ENCODE peak calls at places on chromosomes 6 and 20, in nine cellular contexts. One of them, this sample, is unnamed.

GRCh38 chr6:147390909-147391536 is 117.5 kb upstream of the SAMD5 start:
- DNase-seq in CD4-positive, CD25-positive, alpha-beta regulatory T cell: no peak
- DNase-seq in NCI-H2081: no peak
- DNase-seq in stimulated activated CD8-positive, alpha-beta memory T cell treated with anti-CD3 and anti-CD28 coated beads, Interleukin-12 subunit alpha, Interleukin-12 subunit beta, amount 100 ng/mL, for 4 hours: no peak
- DNase-seq in lower lobe of right lung: no peak
- DNase-seq in fibroblast of mammary gland: peak; percentile 28
- DNase-seq in ACHN: peak; percentile 24
- DNase-seq in NCI-H345: no peak
- DNase-seq in SJCRH30: peak; percentile 28
- DNase-seq in this sample: no peak

GRCh38 chr20:45860573-45861011 is 3.2 kb downstream of the ZSWIM3 start:
- DNase-seq in NCI-H345: peak; percentile 26
- DNase-seq in NCI-H2081: no peak
- DNase-seq in ACHN: no peak
- DNase-seq in CD4-positive, CD25-positive, alpha-beta regulatory T cell: no peak
- DNase-seq in stimulated activated CD8-positive, alpha-beta memory T cell treated with anti-CD3 and anti-CD28 coated beads, Interleukin-12 subunit alpha, Interleukin-12 subunit beta, amount 100 ng/mL, for 4 hours: no peak
- DNase-seq in fibroblast of mammary gland: peak; percentile 28
- DNase-seq in SJCRH30: no peak
- DNase-seq in lower lobe of right lung: no peak
- DNase-seq in this sample: no peak

GRCh38 chr6:166542580-166542912 is 43.9 kb downstream of the RAMACL start:
- DNase-seq in fibroblast of mammary gland: no peak
- DNase-seq in CD4-positive, CD25-positive, alpha-beta regulatory T cell: no peak
- DNase-seq in SJCRH30: no peak
- DNase-seq in ACHN: no peak
- DNase-seq in stimulated activated CD8-positive, alpha-beta memory T cell treated with anti-CD3 and anti-CD28 coated beads, Interleukin-12 subunit alpha, Interleukin-12 subunit beta, amount 100 ng/mL, for 4 hours: no peak
- DNase-seq in NCI-H2081: no peak
- DNase-seq in NCI-H345: no peak
- DNase-seq in lower lobe of right lung: no peak
- DNase-seq in this sample: no peak

GRCh38 chr20:13441388-13441787 is 197.3 kb downstream of the TASP1 start:
- DNase-seq in lower lobe of right lung: no peak
- DNase-seq in stimulated activated CD8-positive, alpha-beta memory T cell treated with anti-CD3 and anti-CD28 coated beads, Interleukin-12 subunit alpha, Interleukin-12 subunit beta, amount 100 ng/mL, for 4 hours: no peak
- DNase-seq in SJCRH30: no peak
- DNase-seq in ACHN: no peak
- DNase-seq in fibroblast of mammary gland: no peak
- DNase-seq in NCI-H345: no peak
- DNase-seq in CD4-positive, CD25-positive, alpha-beta regulatory T cell: no peak
- DNase-seq in NCI-H2081: no peak
- DNase-seq in this sample: no peak

GRCh38 chr20:23634044-23634801 is 3.5 kb downstream of the CST3 start:
- DNase-seq in CD4-positive, CD25-positive, alpha-beta regulatory T cell: no peak
- DNase-seq in NCI-H345: no peak
- DNase-seq in ACHN: no peak
- DNase-seq in stimulated activated CD8-positive, alpha-beta memory T cell treated with anti-CD3 and anti-CD28 coated beads, Interleukin-12 subunit alpha, Interleukin-12 subunit beta, amount 100 ng/mL, for 4 hours: no peak
- DNase-seq in fibroblast of mammary gland: no peak
- DNase-seq in NCI-H2081: no peak
- DNase-seq in lower lobe of right lung: no peak
- DNase-seq in SJCRH30: peak; percentile 32
- DNase-seq in this sample: no peak

GRCh38 chr6:105993341-105993740 is 92.8 kb upstream of the PRDM1 start:
- DNase-seq in ACHN: no peak
- DNase-seq in lower lobe of right lung: no peak
- DNase-seq in SJCRH30: no peak
- DNase-seq in NCI-H345: no peak
- DNase-seq in NCI-H2081: no peak
- DNase-seq in CD4-positive, CD25-positive, alpha-beta regulatory T cell: no peak
- DNase-seq in stimulated activated CD8-positive, alpha-beta memory T cell treated with anti-CD3 and anti-CD28 coated beads, Interleukin-12 subunit alpha, Interleukin-12 subunit beta, amount 100 ng/mL, for 4 hours: no peak
- DNase-seq in fibroblast of mammary gland: no peak
- DNase-seq in this sample: no peak

GRCh38 chr6:165183071-165183470 is 126.3 kb downstream of the C6orf118 start:
- DNase-seq in fibroblast of mammary gland: peak; percentile 18
- DNase-seq in CD4-positive, CD25-positive, alpha-beta regulatory T cell: no peak
- DNase-seq in NCI-H345: no peak
- DNase-seq in ACHN: no peak
- DNase-seq in lower lobe of right lung: no peak
- DNase-seq in SJCRH30: no peak
- DNase-seq in stimulated activated CD8-positive, alpha-beta memory T cell treated with anti-CD3 and anti-CD28 coated beads, Interleukin-12 subunit alpha, Interleukin-12 subunit beta, amount 100 ng/mL, for 4 hours: no peak
- DNase-seq in NCI-H2081: no peak
- DNase-seq in this sample: no peak

GRCh38 chr20:63212792-63213191 is 3.1 kb downstream of the YTHDF1 start:
- DNase-seq in lower lobe of right lung: no peak
- DNase-seq in SJCRH30: no peak
- DNase-seq in fibroblast of mammary gland: no peak
- DNase-seq in ACHN: no peak
- DNase-seq in NCI-H2081: no peak
- DNase-seq in stimulated activated CD8-positive, alpha-beta memory T cell treated with anti-CD3 and anti-CD28 coated beads, Interleukin-12 subunit alpha, Interleukin-12 subunit beta, amount 100 ng/mL, for 4 hours: no peak
- DNase-seq in CD4-positive, CD25-positive, alpha-beta regulatory T cell: no peak
- DNase-seq in NCI-H345: no peak
- DNase-seq in this sample: no peak

GRCh38 chr6:87093199-87093598 is 1.7 kb downstream of the CGA start:
- DNase-seq in ACHN: no peak
- DNase-seq in CD4-positive, CD25-positive, alpha-beta regulatory T cell: no peak
- DNase-seq in fibroblast of mammary gland: no peak
- DNase-seq in SJCRH30: no peak
- DNase-seq in lower lobe of right lung: no peak
- DNase-seq in stimulated activated CD8-positive, alpha-beta memory T cell treated with anti-CD3 and anti-CD28 coated beads, Interleukin-12 subunit alpha, Interleukin-12 subunit beta, amount 100 ng/mL, for 4 hours: no peak
- DNase-seq in NCI-H2081: no peak
- DNase-seq in NCI-H345: no peak
- DNase-seq in this sample: no peak

GRCh38 chr6:34021839-34022190 is 124.1 kb downstream of the GRM4 start:
- DNase-seq in ACHN: no peak
- DNase-seq in NCI-H2081: no peak
- DNase-seq in SJCRH30: no peak
- DNase-seq in lower lobe of right lung: peak; percentile 57
- DNase-seq in fibroblast of mammary gland: no peak
- DNase-seq in CD4-positive, CD25-positive, alpha-beta regulatory T cell: no peak
- DNase-seq in NCI-H345: no peak
- DNase-seq in stimulated activated CD8-positive, alpha-beta memory T cell treated with anti-CD3 and anti-CD28 coated beads, Interleukin-12 subunit alpha, Interleukin-12 subunit beta, amount 100 ng/mL, for 4 hours: no peak
- DNase-seq in this sample: no peak

GRCh38 chr20:61643631-61644386 is 391.7 kb downstream of the CDH4 start:
- DNase-seq in CD4-positive, CD25-positive, alpha-beta regulatory T cell: no peak
- DNase-seq in NCI-H2081: no peak
- DNase-seq in ACHN: no peak
- DNase-seq in SJCRH30: no peak
- DNase-seq in lower lobe of right lung: no peak
- DNase-seq in stimulated activated CD8-positive, alpha-beta memory T cell treated with anti-CD3 and anti-CD28 coated beads, Interleukin-12 subunit alpha, Interleukin-12 subunit beta, amount 100 ng/mL, for 4 hours: no peak
- DNase-seq in NCI-H345: no peak
- DNase-seq in fibroblast of mammary gland: peak; percentile 16
- DNase-seq in this sample: no peak

GRCh38 chr6:161444966-161445799 is 171.3 kb upstream of the AGPAT4 start:
- DNase-seq in NCI-H345: no peak
- DNase-seq in NCI-H2081: no peak
- DNase-seq in SJCRH30: peak; percentile 65
- DNase-seq in lower lobe of right lung: no peak
- DNase-seq in ACHN: no peak
- DNase-seq in CD4-positive, CD25-positive, alpha-beta regulatory T cell: no peak
- DNase-seq in fibroblast of mammary gland: no peak
- DNase-seq in stimulated activated CD8-positive, alpha-beta memory T cell treated with anti-CD3 and anti-CD28 coated beads, Interleukin-12 subunit alpha, Interleukin-12 subunit beta, amount 100 ng/mL, for 4 hours: no peak
- DNase-seq in this sample: no peak

GRCh38 chr20:17536944-17537444 is 5.8 kb upstream of the BFSP1 start:
- DNase-seq in NCI-H345: peak; percentile 79
- DNase-seq in NCI-H2081: peak; percentile 79
- DNase-seq in lower lobe of right lung: peak; percentile 57
- DNase-seq in ACHN: peak; percentile 74
- DNase-seq in fibroblast of mammary gland: peak; percentile 75
- DNase-seq in SJCRH30: peak; percentile 61
- DNase-seq in stimulated activated CD8-positive, alpha-beta memory T cell treated with anti-CD3 and anti-CD28 coated beads, Interleukin-12 subunit alpha, Interleukin-12 subunit beta, amount 100 ng/mL, for 4 hours: peak; percentile 21
- DNase-seq in CD4-positive, CD25-positive, alpha-beta regulatory T cell: peak; percentile 67
- DNase-seq in this sample: peak; percentile 30

GRCh38 chr6:9482030-9482731 is 932.7 kb downstream of the TFAP2A start:
- DNase-seq in NCI-H2081: no peak
- DNase-seq in CD4-positive, CD25-positive, alpha-beta regulatory T cell: no peak
- DNase-seq in fibroblast of mammary gland: peak; percentile 94
- DNase-seq in NCI-H345: no peak
- DNase-seq in ACHN: peak; percentile 77
- DNase-seq in lower lobe of right lung: no peak
- DNase-seq in stimulated activated CD8-positive, alpha-beta memory T cell treated with anti-CD3 and anti-CD28 coated beads, Interleukin-12 subunit alpha, Interleukin-12 subunit beta, amount 100 ng/mL, for 4 hours: no peak
- DNase-seq in SJCRH30: no peak
- DNase-seq in this sample: no peak

GRCh38 chr6:159233365-159234101 is 64.3 kb downstream of the FNDC1 start:
- DNase-seq in fibroblast of mammary gland: no peak
- DNase-seq in NCI-H345: no peak
- DNase-seq in CD4-positive, CD25-positive, alpha-beta regulatory T cell: no peak
- DNase-seq in ACHN: no peak
- DNase-seq in NCI-H2081: no peak
- DNase-seq in stimulated activated CD8-positive, alpha-beta memory T cell treated with anti-CD3 and anti-CD28 coated beads, Interleukin-12 subunit alpha, Interleukin-12 subunit beta, amount 100 ng/mL, for 4 hours: no peak
- DNase-seq in SJCRH30: no peak
- DNase-seq in lower lobe of right lung: no peak
- DNase-seq in this sample: no peak

GRCh38 chr6:132742495-132742894 is 15.2 kb downstream of the VNN2 start:
- DNase-seq in NCI-H2081: no peak
- DNase-seq in ACHN: no peak
- DNase-seq in NCI-H345: no peak
- DNase-seq in lower lobe of right lung: no peak
- DNase-seq in stimulated activated CD8-positive, alpha-beta memory T cell treated with anti-CD3 and anti-CD28 coated beads, Interleukin-12 subunit alpha, Interleukin-12 subunit beta, amount 100 ng/mL, for 4 hours: no peak
- DNase-seq in fibroblast of mammary gland: no peak
- DNase-seq in SJCRH30: no peak
- DNase-seq in CD4-positive, CD25-positive, alpha-beta regulatory T cell: no peak
- DNase-seq in this sample: no peak

GRCh38 chr20:12528591-12529041 is 480.2 kb upstream of the SPTLC3 start:
- DNase-seq in stimulated activated CD8-positive, alpha-beta memory T cell treated with anti-CD3 and anti-CD28 coated beads, Interleukin-12 subunit alpha, Interleukin-12 subunit beta, amount 100 ng/mL, for 4 hours: no peak
- DNase-seq in ACHN: no peak
- DNase-seq in lower lobe of right lung: no peak
- DNase-seq in NCI-H2081: no peak
- DNase-seq in fibroblast of mammary gland: no peak
- DNase-seq in CD4-positive, CD25-positive, alpha-beta regulatory T cell: no peak
- DNase-seq in SJCRH30: no peak
- DNase-seq in NCI-H345: peak; percentile 38
- DNase-seq in this sample: no peak

GRCh38 chr6:358432-358831 is 33.1 kb upstream of the IRF4 start:
- DNase-seq in lower lobe of right lung: peak; percentile 52
- DNase-seq in ACHN: no peak
- DNase-seq in stimulated activated CD8-positive, alpha-beta memory T cell treated with anti-CD3 and anti-CD28 coated beads, Interleukin-12 subunit alpha, Interleukin-12 subunit beta, amount 100 ng/mL, for 4 hours: no peak
- DNase-seq in NCI-H2081: no peak
- DNase-seq in NCI-H345: no peak
- DNase-seq in CD4-positive, CD25-positive, alpha-beta regulatory T cell: no peak
- DNase-seq in SJCRH30: no peak
- DNase-seq in fibroblast of mammary gland: no peak
- DNase-seq in this sample: no peak

GRCh38 chr20:35575958-35576357 is 34.1 kb downstream of the ERGIC3 start:
- DNase-seq in SJCRH30: no peak
- DNase-seq in CD4-positive, CD25-positive, alpha-beta regulatory T cell: no peak
- DNase-seq in NCI-H2081: no peak
- DNase-seq in lower lobe of right lung: no peak
- DNase-seq in NCI-H345: peak; percentile 37
- DNase-seq in ACHN: no peak
- DNase-seq in fibroblast of mammary gland: no peak
- DNase-seq in stimulated activated CD8-positive, alpha-beta memory T cell treated with anti-CD3 and anti-CD28 coated beads, Interleukin-12 subunit alpha, Interleukin-12 subunit beta, amount 100 ng/mL, for 4 hours: no peak
- DNase-seq in this sample: no peak

GRCh38 chr6:159759645-159760044 is 2.2 kb upstream of the ACAT2 start:
- DNase-seq in ACHN: no peak
- DNase-seq in CD4-positive, CD25-positive, alpha-beta regulatory T cell: no peak
- DNase-seq in lower lobe of right lung: no peak
- DNase-seq in NCI-H345: no peak
- DNase-seq in SJCRH30: no peak
- DNase-seq in NCI-H2081: no peak
- DNase-seq in fibroblast of mammary gland: no peak
- DNase-seq in stimulated activated CD8-positive, alpha-beta memory T cell treated with anti-CD3 and anti-CD28 coated beads, Interleukin-12 subunit alpha, Interleukin-12 subunit beta, amount 100 ng/mL, for 4 hours: no peak
- DNase-seq in this sample: no peak

GRCh38 chr6:135921176-135921575 is 69.7 kb downstream of the PDE7B start:
- DNase-seq in stimulated activated CD8-positive, alpha-beta memory T cell treated with anti-CD3 and anti-CD28 coated beads, Interleukin-12 subunit alpha, Interleukin-12 subunit beta, amount 100 ng/mL, for 4 hours: no peak
- DNase-seq in SJCRH30: no peak
- DNase-seq in fibroblast of mammary gland: peak; percentile 22
- DNase-seq in lower lobe of right lung: no peak
- DNase-seq in ACHN: no peak
- DNase-seq in NCI-H345: no peak
- DNase-seq in CD4-positive, CD25-positive, alpha-beta regulatory T cell: no peak
- DNase-seq in NCI-H2081: no peak
- DNase-seq in this sample: no peak

GRCh38 chr6:21587182-21587924 is 6.2 kb upstream of the SOX4 start:
- DNase-seq in lower lobe of right lung: peak; percentile 74
- DNase-seq in stimulated activated CD8-positive, alpha-beta memory T cell treated with anti-CD3 and anti-CD28 coated beads, Interleukin-12 subunit alpha, Interleukin-12 subunit beta, amount 100 ng/mL, for 4 hours: peak; percentile 6
- DNase-seq in NCI-H2081: peak; percentile 83
- DNase-seq in CD4-positive, CD25-positive, alpha-beta regulatory T cell: peak; percentile 22
- DNase-seq in ACHN: peak; percentile 65
- DNase-seq in SJCRH30: peak; percentile 62
- DNase-seq in NCI-H345: peak; percentile 85
- DNase-seq in fibroblast of mammary gland: peak; percentile 63
- DNase-seq in this sample: peak; percentile 40

GRCh38 chr6:169833258-169833794 is 81.9 kb downstream of the ERMARD start:
- DNase-seq in NCI-H345: no peak
- DNase-seq in SJCRH30: no peak
- DNase-seq in CD4-positive, CD25-positive, alpha-beta regulatory T cell: no peak
- DNase-seq in fibroblast of mammary gland: peak; percentile 15
- DNase-seq in stimulated activated CD8-positive, alpha-beta memory T cell treated with anti-CD3 and anti-CD28 coated beads, Interleukin-12 subunit alpha, Interleukin-12 subunit beta, amount 100 ng/mL, for 4 hours: no peak
- DNase-seq in ACHN: no peak
- DNase-seq in NCI-H2081: no peak
- DNase-seq in lower lobe of right lung: no peak
- DNase-seq in this sample: no peak

GRCh38 chr6:166676270-166676860 is 49.3 kb upstream of the RPS6KA2 start:
- DNase-seq in fibroblast of mammary gland: no peak
- DNase-seq in SJCRH30: no peak
- DNase-seq in NCI-H2081: no peak
- DNase-seq in lower lobe of right lung: no peak
- DNase-seq in stimulated activated CD8-positive, alpha-beta memory T cell treated with anti-CD3 and anti-CD28 coated beads, Interleukin-12 subunit alpha, Interleukin-12 subunit beta, amount 100 ng/mL, for 4 hours: no peak
- DNase-seq in NCI-H345: no peak
- DNase-seq in CD4-positive, CD25-positive, alpha-beta regulatory T cell: no peak
- DNase-seq in ACHN: no peak
- DNase-seq in this sample: no peak

GRCh38 chr6:140663094-140663493 is 1288.6 kb upstream of the CITED2 start:
- DNase-seq in stimulated activated CD8-positive, alpha-beta memory T cell treated with anti-CD3 and anti-CD28 coated beads, Interleukin-12 subunit alpha, Interleukin-12 subunit beta, amount 100 ng/mL, for 4 hours: no peak
- DNase-seq in ACHN: no peak
- DNase-seq in fibroblast of mammary gland: no peak
- DNase-seq in lower lobe of right lung: no peak
- DNase-seq in NCI-H2081: no peak
- DNase-seq in CD4-positive, CD25-positive, alpha-beta regulatory T cell: no peak
- DNase-seq in SJCRH30: no peak
- DNase-seq in NCI-H345: no peak
- DNase-seq in this sample: no peak

This sample was measured in activated B cell treated with CpG ODN at 0.5 μM for 24 hours.